ENCODE peak calls at places on chromosomes 3 and 15, in five cellular contexts. N, H, P, G and K are unnamed samples.

GRCh38 chr15:100889359-100890058 is 9.9 kb downstream of the ALDH1A3 start:
- DNase-seq in N (peak; percentile 92), H (peak; percentile 68), P (no peak), G (peak; percentile 75), K (peak; percentile 59)

GRCh38 chr3:135304378-135304777 is 509.3 kb downstream of the EPHB1 start:
- DNase-seq in N (peak; percentile 7), H (no peak), P (no peak), G (no peak), K (no peak)

GRCh38 chr3:125212509-125213372 is at the start of gene SLC12A8:
- DNase-seq in N (peak; percentile 33), H (peak; percentile 7), P (peak; percentile 69), G (no peak), K (peak; percentile 47)

GRCh38 chr3:105253225-105253624 is 113.5 kb upstream of the ALCAM start:
- DNase-seq in N (no peak), H (no peak), P (no peak), G (peak; percentile 47), K (no peak)

GRCh38 chr15:69853572-69853971 is 244.1 kb downstream of the TLE3 start:
- DNase-seq in N (peak; percentile 95), H (peak; percentile 93), P (no peak), G (peak; percentile 80), K (peak; percentile 81)

GRCh38 chr3:136142592-136142991 is 53.5 kb downstream of the MSL2 start:
- DNase-seq in N (peak; percentile 93), H (peak; percentile 84), P (no peak), G (peak; percentile 91), K (peak; percentile 55)

GRCh38 chr3:71581451-71581980 is 2.0 kb downstream of the FOXP1 start:
- DNase-seq in N (peak; percentile 65), H (peak; percentile 37), P (peak; percentile 71), G (no peak), K (peak; percentile 50)

GRCh38 chr15:79881254-79881653 is 15.6 kb downstream of the MTHFS start:
- DNase-seq in N (no peak), H (no peak), P (no peak), G (no peak), K (no peak)

GRCh38 chr15:84572231-84572630 is 28.6 kb upstream of the ZSCAN2 start:
- DNase-seq in N (peak; percentile 20), H (no peak), P (no peak), G (no peak), K (no peak)

GRCh38 chr3:76824658-76825310 is 215.1 kb upstream of the ROBO2 start:
- DNase-seq in N (no peak), H (no peak), P (no peak), G (no peak), K (peak; percentile 47)

GRCh38 chr3:42544492-42545283 is 37.1 kb downstream of the SEC22C start:
- DNase-seq in N (peak; percentile 25), H (peak; percentile 72), P (no peak), G (no peak), K (peak; percentile 39)

GRCh38 chr3:134330895-134331810 is 43.1 kb downstream of the AMOTL2 start:
- DNase-seq in N (peak; percentile 89), H (peak; percentile 43), P (no peak), G (peak; percentile 79), K (peak; percentile 48)

GRCh38 chr15:48355377-48355776 is 24.1 kb downstream of the DUT start:
- DNase-seq in N (peak; percentile 91), H (no peak), P (no peak), G (peak; percentile 68), K (peak; percentile 27)

GRCh38 chr15:48358681-48359152 is 27.5 kb downstream of the DUT start:
- DNase-seq in N (peak; percentile 47), H (peak; percentile 33), P (no peak), G (peak; percentile 39), K (no peak)

GRCh38 chr15:48354694-48355303 is 23.6 kb downstream of the DUT start:
- DNase-seq in N (peak; percentile 76), H (no peak), P (no peak), G (no peak), K (no peak)

GRCh38 chr15:48360841-48361240 is 29.6 kb downstream of the DUT start:
- DNase-seq in N (peak; percentile 63), H (peak; percentile 33), P (no peak), G (peak; percentile 31), K (no peak)

DNA sequence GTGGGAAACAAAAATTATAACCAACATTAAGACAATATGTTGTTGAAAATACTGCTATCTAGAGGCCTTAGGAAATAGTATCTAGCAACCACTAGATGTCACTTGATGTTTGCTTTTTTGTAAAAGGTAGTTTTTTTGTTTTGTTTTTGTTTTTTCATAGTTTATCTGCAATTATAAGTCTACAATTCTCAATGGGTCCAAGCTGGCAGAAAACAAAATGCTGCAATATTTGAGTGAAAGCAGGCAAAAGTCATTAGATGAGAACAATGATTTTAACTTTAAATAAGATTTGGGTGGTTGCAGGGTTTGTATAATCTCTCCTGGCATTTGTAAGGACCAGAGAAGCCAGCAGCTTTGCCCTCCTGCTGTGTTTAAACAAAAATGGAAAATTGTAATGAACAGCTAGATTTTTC is 27.0 kb downstream of the DUT start:
- DNase-seq in N (peak; percentile 74), H (peak; percentile 49), P (peak; percentile 32), G (peak; percentile 36), K (no peak)
- H3K4me3 ChIP-seq in N (peak overlapping the region; percentile 20), H (peak overlapping the region; percentile 32), P (no peak overlapping the region), G (no peak overlapping the region), K (no peak overlapping the region)

GRCh38 chr3:8929860-8930259 is 33.4 kb downstream of the RAD18 start:
- DNase-seq in N (no peak), H (no peak), P (no peak), G (no peak), K (no peak)

GRCh38 chr3:8932507-8932906 is 30.8 kb downstream of the RAD18 start:
- DNase-seq in N (no peak), H (no peak), P (no peak), G (no peak), K (no peak)

GRCh38 chr3:8937064-8938020 is 25.9 kb downstream of the RAD18 start:
- DNase-seq in N (peak; percentile 91), H (peak; percentile 92), P (no peak), G (peak; percentile 90), K (no peak)

DNA sequence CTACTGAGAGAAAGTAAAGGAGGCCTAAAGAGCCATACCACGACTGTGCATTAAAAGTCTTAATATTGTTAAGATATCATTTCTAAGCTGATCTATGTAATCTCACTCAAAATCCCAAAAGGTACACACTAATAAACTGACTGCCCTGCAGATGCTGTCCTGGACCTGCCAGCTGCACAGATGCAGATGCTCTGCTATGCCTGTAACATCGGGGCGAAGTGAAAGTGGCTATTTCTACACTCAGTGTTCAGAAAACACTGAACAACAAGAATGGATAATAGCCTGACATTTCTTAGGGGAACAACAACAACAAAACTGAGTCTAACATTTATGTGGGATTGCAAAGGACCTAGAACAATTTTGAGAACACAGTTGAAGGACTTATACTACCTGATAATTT is 31.9 kb downstream of the RAD18 start:
- DNase-seq in N (peak; percentile 55), H (no peak), P (peak; percentile 20), G (no peak), K (no peak)
- H3K79me2 ChIP-seq in N (peaks cover 5% of the 10 kb centered on the region), H (peaks cover 20% of the 10 kb centered on the region), P (peaks cover 15% of the 10 kb centered on the region), G (peaks cover 4% of the 10 kb centered on the region), K (no peaks in the 10 kb centered on the region)

DNA sequence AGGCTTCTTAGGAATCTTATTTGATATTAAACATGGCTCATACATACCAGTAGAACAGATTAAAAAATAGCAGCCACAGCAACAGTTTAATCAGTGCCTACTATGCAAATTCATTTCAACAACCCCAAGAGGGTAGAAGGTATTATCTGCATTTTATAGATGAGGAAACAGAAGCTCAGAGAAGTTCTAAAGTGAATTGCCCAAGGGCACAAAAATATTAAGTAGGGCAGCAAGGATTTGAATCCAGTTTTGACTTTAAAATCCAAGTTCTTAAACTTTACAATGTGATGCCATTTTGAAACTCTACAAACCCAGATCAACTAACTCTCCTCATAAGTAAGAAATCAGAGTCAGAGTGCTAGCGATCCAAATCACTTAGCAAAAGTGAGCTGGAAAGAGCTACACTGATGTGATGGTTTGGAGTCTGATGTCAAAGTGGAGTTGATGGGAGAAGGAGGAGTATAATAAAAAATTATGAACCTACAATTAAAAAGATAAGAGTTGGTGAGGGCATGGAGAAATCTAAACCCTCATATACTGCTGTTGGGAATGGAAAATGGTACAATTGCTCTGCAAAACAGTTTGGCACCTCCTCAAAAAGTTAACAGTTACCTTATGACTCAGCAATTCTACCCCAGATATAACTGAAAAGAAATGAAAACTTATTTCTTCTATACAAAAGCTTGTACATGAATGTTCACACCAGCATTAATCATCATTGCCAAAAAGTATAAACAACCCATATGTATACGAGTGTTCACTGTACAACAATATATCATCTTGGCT is 51.0 kb upstream of the PLXND1 start:
- DNase-seq in N (peak; percentile 73), H (no peak), P (no peak), G (peak; percentile 34), K (no peak)
- H3K4me3 ChIP-seq in N (no peak overlapping the region), H (no peak overlapping the region), P (no peak overlapping the region), G (no peak overlapping the region), K (no peak overlapping the region)

GRCh38 chr3:172701056-172701455 is 9.8 kb downstream of the NCEH1 start:
- DNase-seq in N (no peak), H (no peak), P (no peak), G (no peak), K (no peak)

GRCh38 chr3:172699070-172699469 is 11.8 kb downstream of the NCEH1 start:
- DNase-seq in N (no peak), H (no peak), P (no peak), G (no peak), K (no peak)

GRCh38 chr3:172703966-172704365 is 6.9 kb downstream of the NCEH1 start:
- DNase-seq in N (no peak), H (no peak), P (no peak), G (no peak), K (no peak)

GRCh38 chr3:172698650-172699049 is 12.2 kb downstream of the NCEH1 start:
- DNase-seq in N (no peak), H (no peak), P (no peak), G (no peak), K (no peak)

DNA sequence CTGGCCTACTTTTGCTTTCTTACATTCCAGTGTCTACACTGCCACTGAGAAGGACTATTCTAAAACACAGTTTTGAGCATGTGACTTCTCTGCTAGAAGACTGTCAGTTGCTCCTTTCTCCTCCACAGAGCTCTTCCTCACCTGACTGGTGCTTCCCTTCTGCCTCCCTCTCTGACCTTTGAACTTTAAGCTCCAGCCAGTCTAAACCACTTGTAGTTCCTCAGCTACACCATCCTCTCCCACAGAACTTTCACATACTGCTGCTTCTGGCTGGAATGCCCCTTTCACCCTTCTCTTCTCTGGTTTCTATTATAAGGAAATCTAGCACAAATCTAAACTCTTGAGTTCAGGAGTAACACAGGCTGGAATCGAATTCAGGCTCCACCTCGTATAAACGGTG is 9.1 kb downstream of the NCEH1 start:
- DNase-seq in N (no peak), H (no peak), P (no peak), G (no peak), K (no peak)
- H3K79me2 ChIP-seq in N (peaks cover 100% of the 10 kb centered on the region), H (peaks cover 97% of the 10 kb centered on the region), P (peaks cover 86% of the 10 kb centered on the region), G (peaks cover 94% of the 10 kb centered on the region), K (peaks cover 28% of the 10 kb centered on the region)